ENCODE peak calls at places on chromosomes 2 and 18, in seven cellular contexts. Q is A549, A is neural progenitor cell, Z is breast epithelium, O is uterus, Y is kidney, F is IMR-90. R is an unnamed sample.

GRCh38 chr2:55031505-55031904 is 18.7 kb downstream of the RTN4 start:
- DNase-seq in Q (no peak), A (no peak), Z (no peak), O (no peak), Y (no peak), F (no peak), R (no peak)

GRCh38 chr18:9952633-9953416 is 39.0 kb downstream of the VAPA start:
- DNase-seq in Q (no peak), A (no peak), Z (no peak), O (no peak), Y (no peak), F (no peak), R (peak; percentile 59)

GRCh38 chr2:85132392-85132791 is 800 bp upstream of the TCF7L1 start:
- DNase-seq in Q (peak; percentile 20), A (peak; percentile 53), Z (peak; percentile 36), O (peak; percentile 34), Y (no peak), F (peak; percentile 39), R (no peak)

GRCh38 chr2:17871639-17872038 is 6.8 kb upstream of the KCNS3 start:
- DNase-seq in Q (no peak), A (no peak), Z (no peak), O (no peak), Y (no peak), F (no peak), R (peak; percentile 63)

GRCh38 chr2:128304715-128305554 is 13.7 kb downstream of the HS6ST1 start:
- DNase-seq in Q (peak; percentile 81), A (peak; percentile 58), Z (peak; percentile 96), O (peak; percentile 90), Y (peak; percentile 96), F (peak; percentile 98), R (peak; percentile 97)

GRCh38 chr2:171160119-171160629 is 519 bp downstream of the TLK1 start:
- DNase-seq in Q (peak; percentile 69), A (peak; percentile 82), Z (peak; percentile 40), O (peak; percentile 67), Y (peak; percentile 89), F (peak; percentile 62), R (peak; percentile 90)

GRCh38 chr2:112003585-112003984 is 51.5 kb upstream of the TMEM87B start:
- DNase-seq in Q (no peak), A (no peak), Z (no peak), O (no peak), Y (no peak), F (no peak), R (no peak)

GRCh38 chr2:236107971-236108625 is 60.1 kb downstream of the GBX2 start:
- DNase-seq in Q (no peak), A (no peak), Z (no peak), O (no peak), Y (no peak), F (no peak), R (no peak)

GRCh38 chr18:58941426-58942099 is 76.9 kb downstream of the ZNF532 start:
- DNase-seq in Q (no peak), A (no peak), Z (no peak), O (no peak), Y (no peak), F (no peak), R (no peak)

GRCh38 chr2:191629001-191629453 is 48.9 kb upstream of the NABP1 start:
- DNase-seq in Q (no peak), A (no peak), Z (no peak), O (no peak), Y (no peak), F (no peak), R (no peak)

GRCh38 chr2:215609089-215610032 is 173.5 kb upstream of the FN1 start:
- DNase-seq in Q (peak; percentile 49), A (no peak), Z (no peak), O (no peak), Y (no peak), F (peak; percentile 81), R (peak; percentile 67)

GRCh38 chr18:2655954-2656236 is 369 bp downstream of the SMCHD1 start:
- DNase-seq in Q (peak; percentile 60), A (no peak), Z (peak; percentile 26), O (no peak), Y (no peak), F (no peak), R (no peak)

GRCh38 chr18:2655153-2655953 is at the start of gene SMCHD1:
- DNase-seq in Q (peak; percentile 72), A (peak; percentile 91), Z (peak; percentile 77), O (peak; percentile 85), Y (peak; percentile 97), F (peak; percentile 78), R (peak; percentile 97)

GRCh38 chr18:2656237-2657042 is 914 bp downstream of the SMCHD1 start:
- DNase-seq in Q (peak; percentile 13), A (peak; percentile 59), Z (peak; percentile 37), O (peak; percentile 47), Y (peak; percentile 90), F (peak; percentile 31), R (peak; percentile 91)

GRCh38 chr18:2657043-2657512 is 1.6 kb downstream of the SMCHD1 start:
- DNase-seq in Q (no peak), A (peak; percentile 43), Z (no peak), O (no peak), Y (no peak), F (no peak), R (no peak)

DNA sequence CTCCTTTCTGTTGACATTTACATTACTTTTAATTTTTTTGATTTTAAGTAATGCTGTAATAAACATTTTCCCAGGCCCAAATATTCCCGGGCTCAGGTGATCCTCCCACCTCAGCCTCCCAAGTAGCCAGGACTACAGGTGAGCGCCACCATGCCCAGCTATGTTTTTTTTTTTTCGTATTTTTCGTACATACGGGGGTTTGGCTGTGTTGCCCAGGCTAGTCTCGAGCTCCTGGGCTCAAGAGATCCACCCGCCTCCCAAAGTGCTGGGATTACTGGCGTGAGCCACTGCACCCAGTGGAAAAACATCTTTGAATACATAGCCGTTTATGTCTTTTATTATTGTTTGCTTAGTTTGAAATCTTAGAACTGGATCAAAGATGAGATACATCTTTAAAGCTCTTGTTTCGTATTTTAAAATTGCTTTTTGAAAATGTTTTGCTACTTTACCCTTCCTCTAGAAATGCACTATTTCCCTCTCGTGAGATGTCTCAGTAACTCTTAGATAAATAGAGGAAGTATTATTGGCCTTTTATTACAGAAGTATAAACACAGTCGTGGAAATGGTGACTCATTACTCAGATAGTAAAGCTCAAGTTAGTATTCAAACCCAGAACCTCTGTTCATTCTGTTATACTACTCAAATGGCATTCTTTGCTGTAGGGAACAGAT is 2.4 kb downstream of the SMCHD1 start:
- DNase-seq in Q (peak; percentile 37), A (no peak), Z (no peak), O (no peak), Y (no peak), F (peak; percentile 94), R (peak; percentile 65)
- H3K4me3 ChIP-seq in Q (peak overlapping the region; percentile 92), A (peak overlapping the region; percentile 74), Z (peak overlapping the region; percentile 91), O (peak overlapping the region; percentile 2), Y (peak overlapping the region; percentile 85), F (peak overlapping the region; percentile 41), R (peak overlapping the region; percentile 89)

GRCh38 chr18:35343488-35343935 is 708 bp downstream of the ZNF24 start:
- DNase-seq in Q (no peak), A (no peak), Z (no peak), O (no peak), Y (no peak), F (no peak), R (no peak)

GRCh38 chr18:35343936-35344735 is at the start of gene ZNF24:
- DNase-seq in Q (peak; percentile 90), A (peak; percentile 95), Z (peak; percentile 95), O (peak; percentile 95), Y (peak; percentile 99), F (peak; percentile 87), R (peak; percentile 95)

GRCh38 chr18:35344736-35345459 is 678 bp upstream of the ZNF24 start:
- DNase-seq in Q (no peak), A (no peak), Z (no peak), O (no peak), Y (peak; percentile 71), F (no peak), R (no peak)

GRCh38 chr18:35345950-35346349 is 1.7 kb upstream of the ZNF24 start:
- DNase-seq in Q (no peak), A (no peak), Z (no peak), O (no peak), Y (no peak), F (no peak), R (no peak)

DNA sequence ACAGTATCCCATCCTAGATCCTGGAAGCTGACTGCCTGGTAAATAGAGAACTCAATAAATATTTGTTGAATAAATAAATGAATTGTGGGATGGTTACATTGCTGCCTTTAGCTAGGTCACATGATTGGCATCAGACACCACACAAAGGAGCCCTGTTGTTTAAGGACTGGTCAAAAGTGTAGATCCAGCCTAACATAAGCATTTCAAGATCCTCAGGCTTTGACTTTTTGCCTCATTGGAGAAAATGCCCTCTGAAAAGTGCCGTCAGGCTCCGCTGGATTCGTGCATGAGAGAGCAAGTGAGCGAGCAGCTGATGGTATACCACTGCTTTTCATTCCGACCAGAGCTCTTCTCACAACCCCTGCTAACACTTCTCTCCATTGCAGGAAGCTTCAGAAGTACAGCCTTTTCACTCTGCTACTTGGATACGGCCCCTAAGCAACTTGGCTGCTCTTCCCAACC is 1.3 kb upstream of the ZNF24 start:
- DNase-seq in Q (no peak), A (peak; percentile 27), Z (peak; percentile 32), O (no peak), Y (no peak), F (no peak), R (no peak)
- H3K4me3 ChIP-seq in Q (no peak overlapping the region), A (no peak overlapping the region), Z (peak overlapping the region; percentile 94), O (no peak overlapping the region), Y (peak overlapping the region; percentile 36), F (no peak overlapping the region), R (peak overlapping the region; percentile 24)

DNA sequence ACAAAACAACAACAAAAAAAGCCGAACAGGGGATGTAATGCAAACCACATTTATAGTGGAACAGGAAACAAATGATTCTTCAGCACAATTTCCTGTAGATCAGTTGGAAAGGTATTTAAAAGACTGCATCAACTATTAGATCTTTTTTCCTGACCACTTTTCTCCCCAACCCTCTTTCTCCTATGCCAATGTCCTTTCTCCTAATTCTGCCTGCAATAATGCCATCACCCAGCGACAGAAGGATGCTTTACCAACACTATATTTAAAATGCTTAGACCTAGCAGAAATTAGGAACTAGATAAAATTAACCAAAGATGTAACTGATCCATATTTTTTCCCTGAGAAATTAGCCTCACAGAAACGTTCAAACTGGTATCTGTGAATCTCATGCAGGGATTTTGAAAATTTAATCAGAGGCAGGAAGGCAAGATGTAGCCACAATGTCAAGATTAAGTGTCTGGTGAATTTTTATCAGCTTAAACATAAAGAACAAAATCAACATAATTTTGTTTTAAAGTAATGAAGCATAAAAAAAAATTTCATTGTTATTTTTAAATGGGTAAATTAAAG is 271.3 kb downstream of the TCF4 start:
- DNase-seq in Q (no peak), A (no peak), Z (no peak), O (no peak), Y (no peak), F (no peak), R (no peak)
- H3K4me3 ChIP-seq in Q (no peak overlapping the region), A (no peak overlapping the region), Z (peak overlapping the region; percentile 36), O (no peak overlapping the region), Y (no peak overlapping the region), F (no peak overlapping the region), R (no peak overlapping the region)

GRCh38 chr2:46939596-46940359 is 24.2 kb upstream of the MCFD2 start:
- DNase-seq in Q (no peak), A (peak; percentile 22), Z (no peak), O (peak; percentile 22), Y (peak; percentile 84), F (no peak), R (peak; percentile 84)
- H3K4me3 ChIP-seq in Q (peak overlapping the region; percentile 72), A (no peak overlapping the region), Z (peak overlapping the region; percentile 95), O (peak overlapping the region; percentile 82), Y (no peak overlapping the region), F (no peak overlapping the region), R (peak overlapping the region; percentile 72)

R was measured in osteoblast.